ENCODE peak calls at places on chromosomes 16 and 17, in eight cellular contexts. D is AG08396; I is SW 1271; Q is neural crest cell; R is activated naive CD4-positive, alpha-beta T cell treated with Interleukin-2 at 50 U/mL for 16 hours; J is cardiac muscle cell; V is ecto neural progenitor cell; P is activated CD4-positive, alpha-beta T cell treated with anti-CD3 and anti-CD28 coated beads for 36 hours. C is an unnamed sample.

GRCh38 chr16:87583453-87584131 is 18.7 kb upstream of the JPH3 start:
- DNase-seq in D (no peak), I (no peak), Q (no peak), R (no peak), J (peak; percentile 64), V (no peak), P (no peak), C (no peak)

GRCh38 chr17:69402052-69402451 is 12.4 kb upstream of the MAP2K6 start:
- DNase-seq in D (no peak), I (no peak), Q (no peak), R (no peak), J (no peak), V (no peak), P (no peak), C (no peak)

GRCh38 chr16:75527825-75528299 is 8.0 kb downstream of the CHST5 start:
- DNase-seq in D (no peak), I (no peak), Q (no peak), R (no peak), J (no peak), V (no peak), P (no peak), C (no peak)

GRCh38 chr16:85607331-85607765 is 5.8 kb upstream of the GSE1 start:
- DNase-seq in D (no peak), I (no peak), Q (peak; percentile 60), R (no peak), J (peak; percentile 34), V (no peak), P (peak; percentile 20), C (no peak)

GRCh38 chr17:59220328-59221158 is at the start of gene GDPD1:
- DNase-seq in D (peak; percentile 99), I (peak; percentile 80), Q (peak; percentile 95), R (peak; percentile 98), J (peak; percentile 95), V (peak; percentile 100), P (peak; percentile 99), C (peak; percentile 99)

GRCh38 chr16:31181102-31181830 is 1.3 kb downstream of the FUS start:
- DNase-seq in D (no peak), I (no peak), Q (no peak), R (peak; percentile 36), J (peak; percentile 53), V (peak; percentile 59), P (peak; percentile 58), C (no peak)

GRCh38 chr17:41442772-41443171 is 2.0 kb upstream of the KRT38 start:
- DNase-seq in D (no peak), I (no peak), Q (no peak), R (no peak), J (peak; percentile 59), V (no peak), P (no peak), C (no peak)

GRCh38 chr17:49343273-49343672 is 18.8 kb downstream of the ZNF652 start:
- DNase-seq in D (no peak), I (no peak), Q (no peak), R (no peak), J (peak; percentile 51), V (no peak), P (peak; percentile 38), C (no peak)

GRCh38 chr16:11677451-11677951 is 9.2 kb downstream of the SNN start:
- DNase-seq in D (peak; percentile 26), I (no peak), Q (no peak), R (no peak), J (no peak), V (no peak), P (no peak), C (no peak)

GRCh38 chr17:18992454-18993130 is 12.0 kb downstream of the FAM83G start:
- DNase-seq in D (no peak), I (no peak), Q (no peak), R (no peak), J (no peak), V (no peak), P (peak; percentile 33), C (no peak)

GRCh38 chr17:15319461-15319860 is 21.9 kb downstream of the TEKT3 start:
- DNase-seq in D (no peak), I (no peak), Q (no peak), R (no peak), J (no peak), V (no peak), P (no peak), C (no peak)

GRCh38 chr17:79071161-79071560 is 3.5 kb upstream of the ENGASE start:
- DNase-seq in D (no peak), I (no peak), Q (no peak), R (no peak), J (no peak), V (no peak), P (no peak), C (no peak)

GRCh38 chr17:39677581-39678339 is 9.5 kb downstream of the PNMT start:
- DNase-seq in D (no peak), I (no peak), Q (no peak), R (no peak), J (no peak), V (no peak), P (no peak), C (no peak)

GRCh38 chr17:27206447-27206846 is 87.5 kb upstream of the WSB1 start:
- DNase-seq in D (no peak), I (no peak), Q (no peak), R (no peak), J (no peak), V (no peak), P (peak; percentile 27), C (peak; percentile 6)

GRCh38 chr17:78893684-78894083 is 9.3 kb downstream of the CEP295NL start:
- DNase-seq in D (no peak), I (no peak), Q (no peak), R (no peak), J (no peak), V (no peak), P (no peak), C (no peak)